ENCODE peak calls at places on chromosome 10, in seven cellular contexts. One of them, this sample, is unnamed.

GRCh38 chr10:3260066-3260834 is 87.7 kb upstream of the PITRM1 start:
- DNase-seq in right lobe of liver: no peak
- DNase-seq in stimulated activated CD4-positive, alpha-beta T cell treated with anti-CD3 and anti-CD28 coated beads, TNF-alpha, amount 100 ng/mL, for 1 hour: no peak
- DNase-seq in activated CD4-positive, alpha-beta T cell treated with anti-CD3 and anti-CD28 coated beads for 36 hours: no peak
- DNase-seq in fibroblast of the aortic adventitia: no peak
- DNase-seq in HT-29: no peak
- DNase-seq in hypothalamus: no peak
- DNase-seq in this sample: no peak

GRCh38 chr10:5861269-5862031 is 28.2 kb downstream of the ANKRD16 start:
- DNase-seq in right lobe of liver: no peak
- DNase-seq in stimulated activated CD4-positive, alpha-beta T cell treated with anti-CD3 and anti-CD28 coated beads, TNF-alpha, amount 100 ng/mL, for 1 hour: no peak
- DNase-seq in activated CD4-positive, alpha-beta T cell treated with anti-CD3 and anti-CD28 coated beads for 36 hours: no peak
- DNase-seq in fibroblast of the aortic adventitia: peak
- DNase-seq in HT-29: peak
- DNase-seq in hypothalamus: no peak
- DNase-seq in this sample: peak

GRCh38 chr10:110757563-110757962 is 113.4 kb downstream of the RBM20 start:
- DNase-seq in right lobe of liver: no peak
- DNase-seq in stimulated activated CD4-positive, alpha-beta T cell treated with anti-CD3 and anti-CD28 coated beads, TNF-alpha, amount 100 ng/mL, for 1 hour: no peak
- DNase-seq in activated CD4-positive, alpha-beta T cell treated with anti-CD3 and anti-CD28 coated beads for 36 hours: no peak
- DNase-seq in fibroblast of the aortic adventitia: no peak
- DNase-seq in HT-29: no peak
- DNase-seq in hypothalamus: no peak
- DNase-seq in this sample: no peak

GRCh38 chr10:87661861-87662785 is 2.4 kb downstream of the PAPSS2 start:
- DNase-seq in right lobe of liver: no peak
- DNase-seq in stimulated activated CD4-positive, alpha-beta T cell treated with anti-CD3 and anti-CD28 coated beads, TNF-alpha, amount 100 ng/mL, for 1 hour: no peak
- DNase-seq in activated CD4-positive, alpha-beta T cell treated with anti-CD3 and anti-CD28 coated beads for 36 hours: no peak
- DNase-seq in fibroblast of the aortic adventitia: peak
- DNase-seq in HT-29: no peak
- DNase-seq in hypothalamus: no peak
- DNase-seq in this sample: peak

GRCh38 chr10:3237055-3237454 is 64.5 kb upstream of the PITRM1 start:
- DNase-seq in right lobe of liver: no peak
- DNase-seq in stimulated activated CD4-positive, alpha-beta T cell treated with anti-CD3 and anti-CD28 coated beads, TNF-alpha, amount 100 ng/mL, for 1 hour: no peak
- DNase-seq in activated CD4-positive, alpha-beta T cell treated with anti-CD3 and anti-CD28 coated beads for 36 hours: no peak
- DNase-seq in fibroblast of the aortic adventitia: no peak
- DNase-seq in HT-29: no peak
- DNase-seq in hypothalamus: no peak
- DNase-seq in this sample: no peak

GRCh38 chr10:33334170-33334838 is at the start of gene NRP1:
- DNase-seq in right lobe of liver: peak
- DNase-seq in stimulated activated CD4-positive, alpha-beta T cell treated with anti-CD3 and anti-CD28 coated beads, TNF-alpha, amount 100 ng/mL, for 1 hour: no peak
- DNase-seq in activated CD4-positive, alpha-beta T cell treated with anti-CD3 and anti-CD28 coated beads for 36 hours: peak
- DNase-seq in fibroblast of the aortic adventitia: no peak
- DNase-seq in HT-29: peak
- DNase-seq in hypothalamus: no peak
- DNase-seq in this sample: peak

GRCh38 chr10:43981232-43981631 is 332.6 kb upstream of the ZNF32 start:
- DNase-seq in right lobe of liver: no peak
- DNase-seq in stimulated activated CD4-positive, alpha-beta T cell treated with anti-CD3 and anti-CD28 coated beads, TNF-alpha, amount 100 ng/mL, for 1 hour: no peak
- DNase-seq in activated CD4-positive, alpha-beta T cell treated with anti-CD3 and anti-CD28 coated beads for 36 hours: no peak
- DNase-seq in fibroblast of the aortic adventitia: peak
- DNase-seq in HT-29: no peak
- DNase-seq in hypothalamus: no peak
- DNase-seq in this sample: peak

GRCh38 chr10:42850931-42851330 is 68.3 kb downstream of the BMS1 start:
- DNase-seq in right lobe of liver: no peak
- DNase-seq in stimulated activated CD4-positive, alpha-beta T cell treated with anti-CD3 and anti-CD28 coated beads, TNF-alpha, amount 100 ng/mL, for 1 hour: no peak
- DNase-seq in activated CD4-positive, alpha-beta T cell treated with anti-CD3 and anti-CD28 coated beads for 36 hours: no peak
- DNase-seq in fibroblast of the aortic adventitia: no peak
- DNase-seq in HT-29: no peak
- DNase-seq in hypothalamus: no peak
- DNase-seq in this sample: no peak

GRCh38 chr10:11838298-11838852 is 15.2 kb downstream of the PROSER2 start:
- DNase-seq in right lobe of liver: no peak
- DNase-seq in stimulated activated CD4-positive, alpha-beta T cell treated with anti-CD3 and anti-CD28 coated beads, TNF-alpha, amount 100 ng/mL, for 1 hour: no peak
- DNase-seq in activated CD4-positive, alpha-beta T cell treated with anti-CD3 and anti-CD28 coated beads for 36 hours: no peak
- DNase-seq in fibroblast of the aortic adventitia: no peak
- DNase-seq in HT-29: no peak
- DNase-seq in hypothalamus: no peak
- DNase-seq in this sample: no peak

GRCh38 chr10:44756235-44756634 is 154.9 kb upstream of the TMEM72 start:
- DNase-seq in right lobe of liver: no peak
- DNase-seq in stimulated activated CD4-positive, alpha-beta T cell treated with anti-CD3 and anti-CD28 coated beads, TNF-alpha, amount 100 ng/mL, for 1 hour: no peak
- DNase-seq in activated CD4-positive, alpha-beta T cell treated with anti-CD3 and anti-CD28 coated beads for 36 hours: no peak
- DNase-seq in fibroblast of the aortic adventitia: peak
- DNase-seq in HT-29: no peak
- DNase-seq in hypothalamus: no peak
- DNase-seq in this sample: peak

GRCh38 chr10:4543943-4544540 is 282.0 kb upstream of the AKR1E2 start:
- DNase-seq in right lobe of liver: no peak
- DNase-seq in stimulated activated CD4-positive, alpha-beta T cell treated with anti-CD3 and anti-CD28 coated beads, TNF-alpha, amount 100 ng/mL, for 1 hour: no peak
- DNase-seq in activated CD4-positive, alpha-beta T cell treated with anti-CD3 and anti-CD28 coated beads for 36 hours: no peak
- DNase-seq in fibroblast of the aortic adventitia: peak
- DNase-seq in HT-29: no peak
- DNase-seq in hypothalamus: no peak
- DNase-seq in this sample: no peak

GRCh38 chr10:48289652-48290238 is 15.2 kb upstream of the FRMPD2 start:
- DNase-seq in right lobe of liver: peak
- DNase-seq in stimulated activated CD4-positive, alpha-beta T cell treated with anti-CD3 and anti-CD28 coated beads, TNF-alpha, amount 100 ng/mL, for 1 hour: no peak
- DNase-seq in activated CD4-positive, alpha-beta T cell treated with anti-CD3 and anti-CD28 coated beads for 36 hours: peak
- DNase-seq in fibroblast of the aortic adventitia: peak
- DNase-seq in HT-29: peak
- DNase-seq in hypothalamus: no peak
- DNase-seq in this sample: peak

GRCh38 chr10:4947635-4948596 is 15.3 kb upstream of the AKR1C1 start:
- DNase-seq in right lobe of liver: no peak
- DNase-seq in stimulated activated CD4-positive, alpha-beta T cell treated with anti-CD3 and anti-CD28 coated beads, TNF-alpha, amount 100 ng/mL, for 1 hour: no peak
- DNase-seq in activated CD4-positive, alpha-beta T cell treated with anti-CD3 and anti-CD28 coated beads for 36 hours: no peak
- DNase-seq in fibroblast of the aortic adventitia: peak
- DNase-seq in HT-29: peak
- DNase-seq in hypothalamus: no peak
- DNase-seq in this sample: peak

GRCh38 chr10:94102436-94102835 is 108.7 kb downstream of the PLCE1 start:
- DNase-seq in right lobe of liver: no peak
- DNase-seq in stimulated activated CD4-positive, alpha-beta T cell treated with anti-CD3 and anti-CD28 coated beads, TNF-alpha, amount 100 ng/mL, for 1 hour: no peak
- DNase-seq in activated CD4-positive, alpha-beta T cell treated with anti-CD3 and anti-CD28 coated beads for 36 hours: no peak
- DNase-seq in fibroblast of the aortic adventitia: no peak
- DNase-seq in HT-29: no peak
- DNase-seq in hypothalamus: no peak
- DNase-seq in this sample: no peak

GRCh38 chr10:36172054-36172531 is 530.0 kb upstream of the FZD8 start:
- DNase-seq in right lobe of liver: no peak
- DNase-seq in stimulated activated CD4-positive, alpha-beta T cell treated with anti-CD3 and anti-CD28 coated beads, TNF-alpha, amount 100 ng/mL, for 1 hour: no peak
- DNase-seq in activated CD4-positive, alpha-beta T cell treated with anti-CD3 and anti-CD28 coated beads for 36 hours: no peak
- DNase-seq in fibroblast of the aortic adventitia: peak
- DNase-seq in HT-29: no peak
- DNase-seq in hypothalamus: no peak
- DNase-seq in this sample: peak

GRCh38 chr10:43930777-43931176 is 282.1 kb upstream of the ZNF32 start:
- DNase-seq in right lobe of liver: no peak
- DNase-seq in stimulated activated CD4-positive, alpha-beta T cell treated with anti-CD3 and anti-CD28 coated beads, TNF-alpha, amount 100 ng/mL, for 1 hour: no peak
- DNase-seq in activated CD4-positive, alpha-beta T cell treated with anti-CD3 and anti-CD28 coated beads for 36 hours: no peak
- DNase-seq in fibroblast of the aortic adventitia: no peak
- DNase-seq in HT-29: no peak
- DNase-seq in hypothalamus: no peak
- DNase-seq in this sample: no peak

GRCh38 chr10:6321880-6322279 is 119.1 kb downstream of the PFKFB3 start:
- DNase-seq in right lobe of liver: no peak
- DNase-seq in stimulated activated CD4-positive, alpha-beta T cell treated with anti-CD3 and anti-CD28 coated beads, TNF-alpha, amount 100 ng/mL, for 1 hour: no peak
- DNase-seq in activated CD4-positive, alpha-beta T cell treated with anti-CD3 and anti-CD28 coated beads for 36 hours: peak
- DNase-seq in fibroblast of the aortic adventitia: peak
- DNase-seq in HT-29: no peak
- DNase-seq in hypothalamus: no peak
- DNase-seq in this sample: peak

GRCh38 chr10:31146496-31147219 is 115.0 kb upstream of the ZNF438 start:
- DNase-seq in right lobe of liver: no peak
- DNase-seq in stimulated activated CD4-positive, alpha-beta T cell treated with anti-CD3 and anti-CD28 coated beads, TNF-alpha, amount 100 ng/mL, for 1 hour: no peak
- DNase-seq in activated CD4-positive, alpha-beta T cell treated with anti-CD3 and anti-CD28 coated beads for 36 hours: peak
- DNase-seq in fibroblast of the aortic adventitia: peak
- DNase-seq in HT-29: peak
- DNase-seq in hypothalamus: no peak
- DNase-seq in this sample: peak

GRCh38 chr10:35564276-35564982 is 40.7 kb upstream of the GJD4 start:
- DNase-seq in right lobe of liver: no peak
- DNase-seq in stimulated activated CD4-positive, alpha-beta T cell treated with anti-CD3 and anti-CD28 coated beads, TNF-alpha, amount 100 ng/mL, for 1 hour: no peak
- DNase-seq in activated CD4-positive, alpha-beta T cell treated with anti-CD3 and anti-CD28 coated beads for 36 hours: no peak
- DNase-seq in fibroblast of the aortic adventitia: peak
- DNase-seq in HT-29: no peak
- DNase-seq in hypothalamus: no peak
- DNase-seq in this sample: peak

GRCh38 chr10:32961892-32962369 is 3.9 kb upstream of the ITGB1 start:
- DNase-seq in right lobe of liver: no peak
- DNase-seq in stimulated activated CD4-positive, alpha-beta T cell treated with anti-CD3 and anti-CD28 coated beads, TNF-alpha, amount 100 ng/mL, for 1 hour: no peak
- DNase-seq in activated CD4-positive, alpha-beta T cell treated with anti-CD3 and anti-CD28 coated beads for 36 hours: no peak
- DNase-seq in fibroblast of the aortic adventitia: peak
- DNase-seq in HT-29: peak
- DNase-seq in hypothalamus: no peak
- DNase-seq in this sample: peak

GRCh38 chr10:4241724-4242345 is 456.8 kb upstream of the KLF6 start:
- DNase-seq in right lobe of liver: no peak
- DNase-seq in stimulated activated CD4-positive, alpha-beta T cell treated with anti-CD3 and anti-CD28 coated beads, TNF-alpha, amount 100 ng/mL, for 1 hour: no peak
- DNase-seq in activated CD4-positive, alpha-beta T cell treated with anti-CD3 and anti-CD28 coated beads for 36 hours: no peak
- DNase-seq in fibroblast of the aortic adventitia: peak
- DNase-seq in HT-29: no peak
- DNase-seq in hypothalamus: no peak
- DNase-seq in this sample: peak

GRCh38 chr10:122033224-122033926 is 44.4 kb downstream of the TACC2 start:
- DNase-seq in right lobe of liver: no peak
- DNase-seq in stimulated activated CD4-positive, alpha-beta T cell treated with anti-CD3 and anti-CD28 coated beads, TNF-alpha, amount 100 ng/mL, for 1 hour: no peak
- DNase-seq in activated CD4-positive, alpha-beta T cell treated with anti-CD3 and anti-CD28 coated beads for 36 hours: no peak
- DNase-seq in fibroblast of the aortic adventitia: no peak
- DNase-seq in HT-29: peak
- DNase-seq in hypothalamus: no peak
- DNase-seq in this sample: no peak

GRCh38 chr10:12499066-12499465 is 149.7 kb downstream of the CAMK1D start:
- DNase-seq in right lobe of liver: no peak
- DNase-seq in stimulated activated CD4-positive, alpha-beta T cell treated with anti-CD3 and anti-CD28 coated beads, TNF-alpha, amount 100 ng/mL, for 1 hour: no peak
- DNase-seq in activated CD4-positive, alpha-beta T cell treated with anti-CD3 and anti-CD28 coated beads for 36 hours: no peak
- DNase-seq in fibroblast of the aortic adventitia: no peak
- DNase-seq in HT-29: no peak
- DNase-seq in hypothalamus: no peak
- DNase-seq in this sample: no peak

GRCh38 chr10:92011560-92012214 is 88.1 kb downstream of the BTAF1 start:
- DNase-seq in right lobe of liver: no peak
- DNase-seq in stimulated activated CD4-positive, alpha-beta T cell treated with anti-CD3 and anti-CD28 coated beads, TNF-alpha, amount 100 ng/mL, for 1 hour: no peak
- DNase-seq in activated CD4-positive, alpha-beta T cell treated with anti-CD3 and anti-CD28 coated beads for 36 hours: no peak
- DNase-seq in fibroblast of the aortic adventitia: peak
- DNase-seq in HT-29: peak
- DNase-seq in hypothalamus: no peak
- DNase-seq in this sample: peak

GRCh38 chr10:131821378-131822012 is 79.3 kb upstream of the PPP2R2D start:
- DNase-seq in right lobe of liver: peak
- DNase-seq in stimulated activated CD4-positive, alpha-beta T cell treated with anti-CD3 and anti-CD28 coated beads, TNF-alpha, amount 100 ng/mL, for 1 hour: no peak
- DNase-seq in activated CD4-positive, alpha-beta T cell treated with anti-CD3 and anti-CD28 coated beads for 36 hours: no peak
- DNase-seq in fibroblast of the aortic adventitia: no peak
- DNase-seq in HT-29: no peak
- DNase-seq in hypothalamus: no peak
- DNase-seq in this sample: no peak

This sample was measured in amniotic epithelial cell.